ENCODE peak calls at places on chromosome 6, in four cellular contexts. One of them, this sample, is unnamed. For H3K9me3, the result is how much of the 10 kb centered on the place peaks cover.

GRCh38 chr6:123997223-123997622 is 193.6 kb downstream of the NKAIN2 start:
- DNase-seq in endodermal cell: no peak
- DNase-seq in spleen: no peak
- DNase-seq in A549: no peak
- DNase-seq in this sample: no peak

GRCh38 chr6:169647637-169648036 is 54.2 kb downstream of the WDR27 start:
- DNase-seq in endodermal cell: no peak
- DNase-seq in spleen: peak
- DNase-seq in A549: no peak
- DNase-seq in this sample: no peak

GRCh38 chr6:117270121-117270959 is 5.0 kb downstream of the VGLL2 start:
- DNase-seq in endodermal cell: peak
- DNase-seq in spleen: peak
- DNase-seq in A549: no peak
- DNase-seq in this sample: no peak

GRCh38 chr6:152209211-152209610 is 401.7 kb downstream of the ESR1 start:
- DNase-seq in endodermal cell: no peak
- DNase-seq in spleen: no peak
- DNase-seq in A549: no peak
- DNase-seq in this sample: no peak

GRCh38 chr6:81772741-81773140 is 20.3 kb upstream of the TENT5A start:
- DNase-seq in endodermal cell: no peak
- DNase-seq in spleen: no peak
- DNase-seq in A549: no peak
- DNase-seq in this sample: no peak

GRCh38 chr6:96197241-96197640 is 181.5 kb downstream of the FUT9 start:
- DNase-seq in endodermal cell: no peak
- DNase-seq in spleen: no peak
- DNase-seq in A549: no peak
- DNase-seq in this sample: no peak

GRCh38 chr6:148217051-148217450 is 125.6 kb upstream of the SASH1 start:
- DNase-seq in endodermal cell: no peak
- DNase-seq in spleen: no peak
- DNase-seq in A549: no peak
- DNase-seq in this sample: no peak

GRCh38 chr6:134111062-134111677 is 58.7 kb upstream of the SLC2A12 start:
- DNase-seq in endodermal cell: peak
- DNase-seq in spleen: no peak
- DNase-seq in A549: peak
- DNase-seq in this sample: no peak

GRCh38 chr6:106254636-106255035 is 70.9 kb downstream of the ATG5 start:
- DNase-seq in endodermal cell: no peak
- DNase-seq in spleen: no peak
- DNase-seq in A549: no peak
- DNase-seq in this sample: peak

GRCh38 chr6:69022991-69023390 is 387.9 kb downstream of the ADGRB3 start:
- DNase-seq in endodermal cell: no peak
- DNase-seq in spleen: no peak
- DNase-seq in A549: no peak
- DNase-seq in this sample: no peak

GRCh38 chr6:150766201-150766997 is 99.1 kb upstream of the MTHFD1L start:
- DNase-seq in endodermal cell: no peak
- DNase-seq in spleen: no peak
- DNase-seq in A549: no peak
- DNase-seq in this sample: no peak

GRCh38 chr6:16819752-16820151 is 58.5 kb upstream of the ATXN1 start:
- DNase-seq in endodermal cell: no peak
- DNase-seq in spleen: no peak
- DNase-seq in A549: no peak
- DNase-seq in this sample: no peak

GRCh38 chr6:118705799-118706481 is 54.5 kb upstream of the CEP85L start:
- DNase-seq in endodermal cell: peak
- DNase-seq in spleen: no peak
- DNase-seq in A549: no peak
- DNase-seq in this sample: no peak

GRCh38 chr6:89148016-89148750 is 2.3 kb downstream of the PM20D2 start:
- DNase-seq in endodermal cell: no peak
- DNase-seq in spleen: no peak
- DNase-seq in A549: no peak
- DNase-seq in this sample: no peak

GRCh38 chr6:22888147-22888831 is 318.9 kb downstream of the HDGFL1 start:
- DNase-seq in endodermal cell: no peak
- DNase-seq in spleen: no peak
- DNase-seq in A549: no peak
- DNase-seq in this sample: no peak

GRCh38 chr6:4010035-4010434 is 68.9 kb downstream of the FAM217A start:
- DNase-seq in endodermal cell: no peak
- DNase-seq in spleen: no peak
- DNase-seq in A549: no peak
- DNase-seq in this sample: no peak

GRCh38 chr6:163955131-163955530 is 540.6 kb downstream of the QKI start:
- DNase-seq in endodermal cell: no peak
- DNase-seq in spleen: no peak
- DNase-seq in A549: no peak
- DNase-seq in this sample: no peak

GRCh38 chr6:148085651-148086321 is 256.9 kb upstream of the SASH1 start:
- DNase-seq in endodermal cell: no peak
- DNase-seq in spleen: no peak
- DNase-seq in A549: no peak
- DNase-seq in this sample: no peak

GRCh38 chr6:148972481-148972880 is 225.7 kb downstream of the UST start:
- DNase-seq in endodermal cell: peak
- DNase-seq in spleen: peak
- DNase-seq in A549: peak
- DNase-seq in this sample: peak

GRCh38 chr6:5961836-5962235 is 44.9 kb downstream of the NRN1 start:
- DNase-seq in endodermal cell: peak
- DNase-seq in spleen: no peak
- DNase-seq in A549: no peak
- DNase-seq in this sample: no peak

GRCh38 chr6:82875573-82876185 is 190.0 kb downstream of the UBE3D start:
- DNase-seq in endodermal cell: no peak
- DNase-seq in spleen: no peak
- DNase-seq in A549: peak
- DNase-seq in this sample: no peak

GRCh38 chr6:25173951-25174474 is 105.2 kb upstream of the CARMIL1 start:
- DNase-seq in endodermal cell: no peak
- DNase-seq in spleen: no peak
- DNase-seq in A549: peak
- DNase-seq in this sample: peak

GRCh38 chr6:1315560-1316386 is 3.9 kb downstream of the FOXQ1 start:
- DNase-seq in endodermal cell: peak
- DNase-seq in spleen: no peak
- DNase-seq in A549: no peak
- DNase-seq in this sample: no peak

GRCh38 chr6:161257778-161258457 is 15.9 kb downstream of the AGPAT4 start:
- DNase-seq in endodermal cell: no peak
- DNase-seq in spleen: no peak
- DNase-seq in A549: peak
- DNase-seq in this sample: no peak

GRCh38 chr6:53546256-53546655 is 1.4 kb upstream of the GCLC start:
- DNase-seq in endodermal cell: no peak
- DNase-seq in spleen: no peak
- DNase-seq in A549: no peak
- DNase-seq in this sample: no peak

GRCh38 chr6:52284131-52284459 is 447 bp downstream of the MCM3 start:
- DNase-seq in endodermal cell: peak
- DNase-seq in spleen: no peak
- DNase-seq in A549: no peak
- DNase-seq in this sample: no peak

GRCh38 chr6:3987072-3987471 is 91.9 kb downstream of the FAM217A start:
- DNase-seq in endodermal cell: peak
- DNase-seq in spleen: no peak
- DNase-seq in A549: no peak
- DNase-seq in this sample: no peak

GRCh38 chr6:164693934-164694333 is 615.5 kb downstream of the C6orf118 start:
- DNase-seq in endodermal cell: peak
- DNase-seq in spleen: no peak
- DNase-seq in A549: no peak
- DNase-seq in this sample: no peak

DNA sequence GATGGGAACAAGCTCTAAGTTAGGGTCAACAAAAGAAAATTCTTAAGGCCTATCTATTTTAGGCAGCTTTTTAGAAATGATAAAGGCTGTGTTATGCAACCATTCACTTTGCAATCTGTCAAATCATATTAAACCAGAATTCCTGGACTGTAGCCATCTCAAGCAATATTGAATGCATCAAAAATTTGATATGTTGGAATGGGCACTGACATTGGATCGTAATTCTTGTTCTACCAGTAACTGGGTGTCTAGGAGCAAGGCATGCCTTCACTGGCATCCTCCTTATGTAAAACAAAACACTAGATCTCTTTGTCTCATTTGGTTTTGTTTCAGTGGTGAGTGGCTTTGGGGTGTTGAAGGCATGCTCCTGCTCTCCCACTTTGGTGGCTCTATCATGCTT is 145.6 kb downstream of the JARID2 start:
- DNase-seq in endodermal cell: no peak
- DNase-seq in spleen: no peak
- DNase-seq in A549: no peak
- DNase-seq in this sample: no peak
- H3K9me3 ChIP-seq in endodermal cell: under half
- H3K9me3 ChIP-seq in spleen: under half
- H3K9me3 ChIP-seq in A549: under half
- H3K9me3 ChIP-seq in this sample: under half

DNA sequence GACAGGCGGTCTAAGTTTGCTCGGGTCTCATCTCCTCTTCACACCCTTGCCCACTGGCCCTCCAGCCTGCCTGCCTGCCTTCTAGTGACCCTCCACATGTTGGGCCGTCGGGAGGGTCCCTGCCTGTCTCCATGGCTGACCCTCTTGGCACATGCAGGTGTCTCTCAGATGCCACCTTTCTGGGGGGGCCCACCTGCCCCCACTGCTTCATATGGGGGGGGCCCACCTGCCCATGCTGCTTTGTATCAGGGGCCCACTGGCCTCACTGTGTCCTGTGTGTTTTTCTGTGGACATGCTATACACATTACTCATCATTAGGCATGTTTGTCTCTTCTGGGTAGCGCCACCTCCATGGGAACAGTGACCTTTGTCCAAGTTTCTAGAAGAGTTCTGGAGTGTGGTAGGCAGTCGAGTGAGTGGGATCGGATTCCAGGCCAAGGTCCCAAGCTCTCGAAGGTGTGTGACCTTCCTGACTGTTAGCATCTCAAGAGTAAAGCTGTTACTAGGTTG is 40.4 kb upstream of the KIF25 start:
- DNase-seq in endodermal cell: no peak
- DNase-seq in spleen: no peak
- DNase-seq in A549: no peak
- DNase-seq in this sample: no peak
- H3K4me3 ChIP-seq in endodermal cell: no peak
- H3K4me3 ChIP-seq in spleen: no peak
- H3K4me3 ChIP-seq in A549: no peak
- H3K4me3 ChIP-seq in this sample: no peak

GRCh38 chr6:100100776-100101175 is 106.8 kb upstream of the MCHR2 start:
- DNase-seq in endodermal cell: no peak
- DNase-seq in spleen: no peak
- DNase-seq in A549: no peak
- DNase-seq in this sample: no peak

GRCh38 chr6:100096936-100097335 is 102.9 kb upstream of the MCHR2 start:
- DNase-seq in endodermal cell: no peak
- DNase-seq in spleen: no peak
- DNase-seq in A549: no peak
- DNase-seq in this sample: no peak

GRCh38 chr6:100099189-100100074 is 105.4 kb upstream of the MCHR2 start:
- DNase-seq in endodermal cell: no peak
- DNase-seq in spleen: no peak
- DNase-seq in A549: no peak
- DNase-seq in this sample: no peak

GRCh38 chr6:100093405-100093804 is 99.4 kb upstream of the MCHR2 start:
- DNase-seq in endodermal cell: no peak
- DNase-seq in spleen: no peak
- DNase-seq in A549: no peak
- DNase-seq in this sample: no peak

GRCh38 chr6:100096356-100096755 is 102.3 kb upstream of the MCHR2 start:
- DNase-seq in endodermal cell: no peak
- DNase-seq in spleen: no peak
- DNase-seq in A549: no peak
- DNase-seq in this sample: no peak
- H3K9me3 ChIP-seq in endodermal cell: under half
- H3K9me3 ChIP-seq in spleen: under half
- H3K9me3 ChIP-seq in A549: under half
- H3K9me3 ChIP-seq in this sample: under half

GRCh38 chr6:127317275-127318128 is 25.9 kb downstream of the ECHDC1 start:
- DNase-seq in endodermal cell: no peak
- DNase-seq in spleen: no peak
- DNase-seq in A549: no peak
- DNase-seq in this sample: no peak

DNA sequence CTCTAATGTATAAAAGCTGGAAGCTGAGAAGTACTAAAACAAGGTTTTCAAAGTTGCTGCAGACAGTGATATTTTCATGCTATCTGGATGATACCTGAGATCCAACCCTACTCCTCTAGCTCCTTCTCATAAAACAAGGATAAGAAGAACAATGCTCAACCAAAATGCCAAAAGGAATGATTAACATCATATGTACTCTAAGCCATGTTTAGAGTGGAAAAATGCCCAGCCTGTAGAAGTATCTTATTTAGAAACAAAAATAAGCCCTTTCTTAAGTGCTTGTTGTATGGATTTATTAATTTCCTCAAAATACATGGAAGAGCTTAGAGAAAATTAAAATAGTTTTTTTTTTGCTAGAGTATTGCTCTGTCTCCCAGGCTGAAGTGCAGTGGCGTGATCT is 23.7 kb downstream of the ECHDC1 start:
- DNase-seq in endodermal cell: no peak
- DNase-seq in spleen: no peak
- DNase-seq in A549: no peak
- DNase-seq in this sample: no peak
- H3K4me3 ChIP-seq in endodermal cell: no peak
- H3K4me3 ChIP-seq in spleen: no peak
- H3K4me3 ChIP-seq in A549: no peak
- H3K4me3 ChIP-seq in this sample: no peak

This sample was measured in RWPE2.